ENCODE peak calls at places on chromosomes 5 and 9, in five cellular contexts. M is NT2/D1; E is NAMALWA; D is astrocyte of the spinal cord; R is stimulated activated naive CD8-positive, alpha-beta T cell treated with anti-CD3 and anti-CD28 coated beads, Interleukin-15, Interleukin-2, amounts not matched to agents 100 U/mL and 50 U/mL, for 24 hours. Q is an unnamed sample.

GRCh38 chr9:97954550-97954989 is 16.6 kb upstream of the HEMGN start:
- DNase-seq in M (peak), D (peak), R (peak), E (peak), Q (peak)

GRCh38 chr5:142805339-142805738 is 35.2 kb downstream of the ARHGAP26 start:
- DNase-seq in R (no peak), E (no peak), D (no peak), M (no peak), Q (no peak)

GRCh38 chr5:138639326-138639725 is 64.1 kb upstream of the HSPA9 start:
- DNase-seq in E (no peak), R (no peak), M (no peak), D (no peak), Q (no peak)

GRCh38 chr9:83199240-83199639 is 136.3 kb upstream of the RASEF start:
- DNase-seq in M (no peak), E (peak), D (peak), R (no peak), Q (no peak)

GRCh38 chr5:172881691-172882370 is 47.8 kb downstream of the ERGIC1 start:
- DNase-seq in R (peak), E (no peak), M (no peak), D (peak), Q (no peak)

GRCh38 chr5:22896155-22896554 is 43.0 kb upstream of the CDH12 start:
- DNase-seq in M (no peak), R (no peak), E (no peak), D (no peak), Q (no peak)

GRCh38 chr5:154369682-154370081 is 76.1 kb upstream of the SAP30L start:
- DNase-seq in D (peak), E (no peak), M (no peak), R (no peak), Q (no peak)

GRCh38 chr9:119924736-119925135 is 555.5 kb upstream of the BRINP1 start:
- DNase-seq in R (no peak), M (no peak), E (no peak), D (no peak), Q (no peak)

GRCh38 chr9:92618633-92619225 is 51.2 kb downstream of the IPPK start:
- DNase-seq in E (no peak), D (no peak), M (no peak), R (no peak), Q (no peak)

GRCh38 chr9:97327562-97327961 is 20.1 kb downstream of the CCDC180 start:
- DNase-seq in D (no peak), M (no peak), R (no peak), E (no peak), Q (no peak)

GRCh38 chr9:134325813-134326753 is at the start of gene RXRA:
- DNase-seq in E (peak), R (peak), D (peak), M (peak), Q (peak)

GRCh38 chr9:132040808-132041207 is 38.9 kb downstream of the MED27 start:
- DNase-seq in R (no peak), E (no peak), D (no peak), M (no peak), Q (no peak)

GRCh38 chr5:154646841-154647759 is 108.1 kb upstream of the LARP1 start:
- DNase-seq in E (no peak), M (no peak), R (peak), D (peak), Q (no peak)

GRCh38 chr5:1523793-1524480 is at the start of gene LPCAT1:
- DNase-seq in E (peak), R (peak), D (peak), M (peak), Q (peak)